ENCODE peak calls at places on chromosomes 11 and 22, in six cellular contexts. One of them, this sample, is unnamed.

GRCh38 chr22:17264321-17265052 is 45.3 kb upstream of the ADA2 start:
- DNase-seq in GM23338: peak; percentile 87
- DNase-seq in MM.1S: no peak
- DNase-seq in thoracic aorta: no peak
- DNase-seq in prostate gland: no peak
- DNase-seq in ovary: peak; percentile 36
- DNase-seq in this sample: no peak

GRCh38 chr11:18727499-18728236 is 1.7 kb upstream of the IGSF22 start:
- DNase-seq in GM23338: peak; percentile 84
- DNase-seq in MM.1S: peak; percentile 28
- DNase-seq in thoracic aorta: no peak
- DNase-seq in prostate gland: no peak
- DNase-seq in ovary: peak; percentile 62
- DNase-seq in this sample: peak; percentile 33

GRCh38 chr11:84909740-84910139 is 717.4 kb downstream of the DLG2 start:
- DNase-seq in GM23338: peak; percentile 45
- DNase-seq in MM.1S: no peak
- DNase-seq in thoracic aorta: no peak
- DNase-seq in prostate gland: no peak
- DNase-seq in ovary: no peak
- DNase-seq in this sample: no peak

GRCh38 chr11:96309001-96309642 is 33.9 kb downstream of the MAML2 start:
- DNase-seq in GM23338: no peak
- DNase-seq in MM.1S: no peak
- DNase-seq in thoracic aorta: no peak
- DNase-seq in prostate gland: no peak
- DNase-seq in ovary: no peak
- DNase-seq in this sample: no peak

GRCh38 chr22:37970864-37971263 is 13.5 kb downstream of the SOX10 start:
- DNase-seq in GM23338: no peak
- DNase-seq in MM.1S: no peak
- DNase-seq in thoracic aorta: no peak
- DNase-seq in prostate gland: no peak
- DNase-seq in ovary: no peak
- DNase-seq in this sample: no peak

GRCh38 chr11:130674686-130675085 is 226.2 kb downstream of the ADAMTS15 start:
- DNase-seq in GM23338: no peak
- DNase-seq in MM.1S: no peak
- DNase-seq in thoracic aorta: no peak
- DNase-seq in prostate gland: no peak
- DNase-seq in ovary: no peak
- DNase-seq in this sample: no peak

GRCh38 chr22:39707351-39707750 is 136.8 kb downstream of the CACNA1I start:
- DNase-seq in GM23338: no peak
- DNase-seq in MM.1S: no peak
- DNase-seq in thoracic aorta: no peak
- DNase-seq in prostate gland: no peak
- DNase-seq in ovary: no peak
- DNase-seq in this sample: no peak

GRCh38 chr11:116691779-116692178 is 81.0 kb downstream of the BUD13 start:
- DNase-seq in GM23338: peak; percentile 86
- DNase-seq in MM.1S: peak; percentile 46
- DNase-seq in thoracic aorta: no peak
- DNase-seq in prostate gland: peak; percentile 16
- DNase-seq in ovary: peak; percentile 64
- DNase-seq in this sample: peak; percentile 19

GRCh38 chr11:78474451-78474850 is 56.8 kb upstream of the GAB2 start:
- DNase-seq in GM23338: no peak
- DNase-seq in MM.1S: no peak
- DNase-seq in thoracic aorta: no peak
- DNase-seq in prostate gland: no peak
- DNase-seq in ovary: no peak
- DNase-seq in this sample: peak; percentile 72

GRCh38 chr11:13109616-13110015 is 100.5 kb downstream of the RASSF10 start:
- DNase-seq in GM23338: no peak
- DNase-seq in MM.1S: no peak
- DNase-seq in thoracic aorta: no peak
- DNase-seq in prostate gland: no peak
- DNase-seq in ovary: no peak
- DNase-seq in this sample: peak; percentile 57
- TF ChIP-seq CTCF in GM23338: no peak
- TF ChIP-seq CTCF in MM.1S: no peak
- TF ChIP-seq CTCF in thoracic aorta: no peak
- TF ChIP-seq CTCF in prostate gland: no peak
- TF ChIP-seq CTCF in ovary: no peak
- TF ChIP-seq CTCF in this sample: no peak

DNA sequence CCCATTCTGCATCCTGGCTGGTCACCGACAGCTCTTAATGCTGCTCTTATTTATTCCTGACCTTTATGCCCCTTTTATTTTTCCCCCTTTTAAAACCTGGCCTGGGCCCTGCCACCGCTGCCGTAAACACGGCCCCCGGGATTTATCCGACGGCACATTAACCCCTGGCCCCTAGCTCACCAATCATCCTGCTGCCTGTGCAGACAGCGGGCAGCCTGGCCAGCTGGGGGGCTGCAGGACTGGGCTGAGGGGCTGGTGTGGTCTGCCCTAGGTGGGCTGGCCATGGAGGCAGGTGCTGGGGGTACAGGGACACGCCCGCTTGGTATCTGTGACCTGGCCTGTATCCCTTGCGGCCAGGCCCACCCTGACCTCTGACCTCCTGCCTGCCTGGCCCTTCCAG is 21.4 kb upstream of the FLRT1 start:
- DNase-seq in GM23338: no peak
- DNase-seq in MM.1S: no peak
- DNase-seq in thoracic aorta: no peak
- DNase-seq in prostate gland: no peak
- DNase-seq in ovary: no peak
- DNase-seq in this sample: no peak
- TF ChIP-seq CTCF in GM23338: no peak
- TF ChIP-seq CTCF in MM.1S: no peak
- TF ChIP-seq CTCF in thoracic aorta: no peak
- TF ChIP-seq CTCF in prostate gland: no peak
- TF ChIP-seq CTCF in ovary: no peak
- TF ChIP-seq CTCF in this sample: no peak

GRCh38 chr11:36622431-36623136 is 24.5 kb upstream of the RAG2 start:
- DNase-seq in GM23338: peak; percentile 6
- DNase-seq in MM.1S: peak; percentile 55
- DNase-seq in thoracic aorta: no peak
- DNase-seq in prostate gland: no peak
- DNase-seq in ovary: no peak
- DNase-seq in this sample: peak; percentile 49
- TF ChIP-seq CTCF in GM23338: peak; percentile 46
- TF ChIP-seq CTCF in MM.1S: peak; percentile 76
- TF ChIP-seq CTCF in thoracic aorta: peak; percentile 48
- TF ChIP-seq CTCF in prostate gland: peak; percentile 37
- TF ChIP-seq CTCF in ovary: no peak
- TF ChIP-seq CTCF in this sample: peak; percentile 25

GRCh38 chr11:111435046-111435698 is 56.1 kb upstream of the POU2AF1 start:
- DNase-seq in GM23338: no peak
- DNase-seq in MM.1S: no peak
- DNase-seq in thoracic aorta: no peak
- DNase-seq in prostate gland: peak; percentile 45
- DNase-seq in ovary: no peak
- DNase-seq in this sample: no peak
- TF ChIP-seq CTCF in GM23338: no peak
- TF ChIP-seq CTCF in MM.1S: no peak
- TF ChIP-seq CTCF in thoracic aorta: no peak
- TF ChIP-seq CTCF in prostate gland: no peak
- TF ChIP-seq CTCF in ovary: no peak
- TF ChIP-seq CTCF in this sample: no peak

DNA sequence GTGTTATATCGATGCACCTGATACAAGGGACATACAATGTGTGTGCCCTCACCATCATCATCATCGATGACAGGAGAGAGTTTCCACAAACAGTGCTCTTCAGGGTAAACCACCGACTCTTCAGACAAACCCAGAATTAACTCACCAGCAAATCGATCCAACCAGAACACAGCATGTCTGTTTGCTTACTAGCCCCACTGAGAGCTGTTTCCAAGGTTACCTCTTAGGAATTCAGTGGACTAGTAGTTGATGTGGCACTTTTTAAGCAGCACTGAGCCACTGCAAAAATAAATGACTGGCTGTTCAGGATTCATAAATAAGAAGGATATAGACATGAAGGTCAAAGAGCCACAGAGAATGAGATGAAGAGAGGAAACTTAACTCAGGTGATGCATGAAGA is 83.1 kb downstream of the PARVA start:
- DNase-seq in GM23338: no peak
- DNase-seq in MM.1S: no peak
- DNase-seq in thoracic aorta: no peak
- DNase-seq in prostate gland: no peak
- DNase-seq in ovary: no peak
- DNase-seq in this sample: no peak
- TF ChIP-seq CTCF in GM23338: no peak
- TF ChIP-seq CTCF in MM.1S: no peak
- TF ChIP-seq CTCF in thoracic aorta: no peak
- TF ChIP-seq CTCF in prostate gland: no peak
- TF ChIP-seq CTCF in ovary: no peak
- TF ChIP-seq CTCF in this sample: no peak

DNA sequence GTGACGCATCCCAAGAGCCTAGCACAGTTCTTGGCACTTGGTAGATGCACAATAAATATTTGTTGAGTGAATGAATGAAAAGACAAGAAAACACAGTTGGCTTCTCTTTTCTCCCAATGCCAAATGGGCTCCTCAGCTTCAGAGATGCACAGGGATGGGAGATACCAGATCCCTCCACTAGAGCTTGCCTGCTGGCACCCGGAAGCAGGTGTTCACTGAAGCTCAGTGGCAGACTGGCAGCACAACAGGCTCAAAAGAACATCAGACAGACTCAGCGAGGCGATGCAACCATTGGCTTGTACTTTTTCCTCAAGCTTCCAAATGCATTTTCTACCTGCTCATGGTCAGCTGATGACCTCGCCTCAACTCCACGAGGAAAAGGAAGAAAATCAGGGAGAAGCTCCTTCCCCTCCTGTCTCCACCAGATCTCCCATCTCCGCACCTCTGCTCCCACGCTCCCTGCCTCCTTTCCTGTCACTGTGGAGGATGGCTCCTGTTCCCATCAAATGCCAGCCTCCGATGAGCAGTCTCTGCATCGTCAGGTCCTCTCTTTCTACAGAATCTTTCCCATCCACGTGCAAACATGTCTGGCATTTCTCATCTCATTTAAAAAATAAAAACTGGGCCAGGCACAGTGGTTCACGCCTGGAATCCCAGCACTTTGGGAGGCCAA is 5.8 kb downstream of the RAPSN start:
- DNase-seq in GM23338: peak; percentile 59
- DNase-seq in MM.1S: peak; percentile 27
- DNase-seq in thoracic aorta: no peak
- DNase-seq in prostate gland: no peak
- DNase-seq in ovary: no peak
- DNase-seq in this sample: no peak
- TF ChIP-seq CTCF in GM23338: no peak
- TF ChIP-seq CTCF in MM.1S: peak; percentile 35
- TF ChIP-seq CTCF in thoracic aorta: no peak
- TF ChIP-seq CTCF in prostate gland: no peak
- TF ChIP-seq CTCF in ovary: no peak
- TF ChIP-seq CTCF in this sample: no peak

GRCh38 chr22:49233507-49234100 is 594.1 kb downstream of the BRD1 start:
- DNase-seq in GM23338: no peak
- DNase-seq in MM.1S: no peak
- DNase-seq in thoracic aorta: no peak
- DNase-seq in prostate gland: no peak
- DNase-seq in ovary: peak; percentile 9
- DNase-seq in this sample: no peak
- TF ChIP-seq CTCF in GM23338: no peak
- TF ChIP-seq CTCF in MM.1S: no peak
- TF ChIP-seq CTCF in thoracic aorta: no peak
- TF ChIP-seq CTCF in prostate gland: no peak
- TF ChIP-seq CTCF in ovary: no peak
- TF ChIP-seq CTCF in this sample: no peak